ENCODE peak calls at places on chromosomes 2 and 18, in five cellular contexts. X, N, H, G and I are unnamed samples.

GRCh38 chr2:43509886-43510285 is 86.0 kb downstream of the THADA start:
- DNase-seq in X (no peak), N (no peak), H (no peak), G (no peak), I (no peak)

GRCh38 chr2:20429528-20429927 is 17.3 kb upstream of the RHOB start:
- DNase-seq in X (no peak), N (peak; percentile 70), H (peak; percentile 61), G (no peak), I (no peak)

GRCh38 chr2:233974530-233975071 is 57.4 kb downstream of the TRPM8 start:
- DNase-seq in X (no peak), N (no peak), H (no peak), G (peak; percentile 32), I (no peak)

GRCh38 chr2:10028988-10029874 is 14.1 kb upstream of the KLF11 start:
- DNase-seq in X (peak; percentile 82), N (peak; percentile 77), H (peak; percentile 83), G (no peak), I (no peak)

GRCh38 chr2:85924522-85924921 is 35.7 kb upstream of the ST3GAL5 start:
- DNase-seq in X (peak; percentile 85), N (peak; percentile 55), H (peak; percentile 34), G (no peak), I (no peak)

GRCh38 chr2:8389373-8390108 is 292.3 kb upstream of the ID2 start:
- DNase-seq in X (no peak), N (no peak), H (no peak), G (no peak), I (no peak)

GRCh38 chr18:28863396-28863795 is 686.5 kb upstream of the CDH2 start:
- DNase-seq in X (no peak), N (no peak), H (no peak), G (no peak), I (no peak)

GRCh38 chr2:218985325-218986091 is 524 bp upstream of the FEV start:
- DNase-seq in X (peak; percentile 40), N (no peak), H (no peak), G (peak; percentile 90), I (no peak)

GRCh38 chr2:98445708-98446577 is 1.3 kb downstream of the INPP4A start:
- DNase-seq in X (no peak), N (no peak), H (no peak), G (peak; percentile 42), I (no peak)

GRCh38 chr2:40244251-40245010 is 207.5 kb downstream of the SLC8A1 start:
- DNase-seq in X (peak; percentile 77), N (peak; percentile 72), H (peak; percentile 49), G (peak; percentile 42), I (no peak)

GRCh38 chr2:11753886-11754704 is 7.7 kb downstream of the LPIN1 start:
- DNase-seq in X (no peak), N (peak; percentile 82), H (no peak), G (peak; percentile 77), I (no peak)

GRCh38 chr18:5972298-5972697 is 77.0 kb upstream of the TMEM200C start:
- DNase-seq in X (no peak), N (no peak), H (no peak), G (no peak), I (no peak)

GRCh38 chr2:179550214-179550613 is 285.6 kb upstream of the SESTD1 start:
- DNase-seq in X (no peak), N (no peak), H (no peak), G (no peak), I (no peak)

GRCh38 chr2:9738718-9739496 is 104.4 kb upstream of the TAF1B start:
- DNase-seq in X (no peak), N (peak; percentile 67), H (no peak), G (no peak), I (no peak)

GRCh38 chr2:135055182-135055786 is 3.2 kb downstream of the RAB3GAP1 start:
- DNase-seq in X (no peak), N (no peak), H (peak; percentile 55), G (no peak), I (no peak)

GRCh38 chr2:182949052-182949451 is 82.6 kb upstream of the FRZB start:
- DNase-seq in X (no peak), N (no peak), H (no peak), G (no peak), I (no peak)

GRCh38 chr2:19819097-19820065 is 82.4 kb downstream of the TTC32 start:
- DNase-seq in X (no peak), N (no peak), H (no peak), G (no peak), I (no peak)

GRCh38 chr18:58583569-58583968 is 45.3 kb downstream of the ALPK2 start:
- DNase-seq in X (no peak), N (no peak), H (no peak), G (no peak), I (no peak)

GRCh38 chr2:38267270-38267925 is 109.7 kb downstream of the ATL2 start:
- DNase-seq in X (no peak), N (no peak), H (no peak), G (no peak), I (no peak)

GRCh38 chr2:225479386-225479785 is 79.9 kb downstream of the NYAP2 start:
- DNase-seq in X (no peak), N (no peak), H (no peak), G (no peak), I (no peak)

GRCh38 chr2:168843253-168843652 is 40.8 kb downstream of the NOSTRIN start:
- DNase-seq in X (no peak), N (no peak), H (no peak), G (no peak), I (no peak)

GRCh38 chr2:225164406-225165048 is 122.3 kb upstream of the DOCK10 start:
- DNase-seq in X (no peak), N (no peak), H (no peak), G (no peak), I (no peak)

GRCh38 chr2:28582595-28582994 is 86.7 kb downstream of the PLB1 start:
- DNase-seq in X (peak; percentile 54), N (no peak), H (no peak), G (no peak), I (no peak)

GRCh38 chr2:15557947-15558346 is 3.2 kb downstream of the NBAS start:
- DNase-seq in X (no peak), N (no peak), H (no peak), G (no peak), I (no peak)

GRCh38 chr18:62187543-62188378 is 706 bp downstream of the RELCH start:
- DNase-seq in X (no peak), N (peak; percentile 48), H (peak; percentile 43), G (no peak), I (no peak)

GRCh38 chr2:133566967-133567645 is 1.2 kb downstream of the NCKAP5 start:
- DNase-seq in X (peak; percentile 68), N (peak; percentile 80), H (peak; percentile 39), G (no peak), I (no peak)

GRCh38 chr2:133457862-133458261 is 110.4 kb downstream of the NCKAP5 start:
- DNase-seq in X (no peak), N (no peak), H (no peak), G (no peak), I (no peak)

GRCh38 chr2:61634512-61634911 is 96.4 kb upstream of the XPO1 start:
- DNase-seq in X (no peak), N (peak; percentile 25), H (no peak), G (no peak), I (no peak)

GRCh38 chr2:61636686-61637085 is 98.5 kb upstream of the XPO1 start:
- DNase-seq in X (no peak), N (no peak), H (no peak), G (no peak), I (no peak)

GRCh38 chr2:61632276-61633169 is 94.4 kb upstream of the XPO1 start:
- DNase-seq in X (no peak), N (peak; percentile 41), H (no peak), G (no peak), I (no peak)

GRCh38 chr2:61631321-61631720 is 93.2 kb upstream of the XPO1 start:
- DNase-seq in X (no peak), N (no peak), H (no peak), G (no peak), I (no peak)

DNA sequence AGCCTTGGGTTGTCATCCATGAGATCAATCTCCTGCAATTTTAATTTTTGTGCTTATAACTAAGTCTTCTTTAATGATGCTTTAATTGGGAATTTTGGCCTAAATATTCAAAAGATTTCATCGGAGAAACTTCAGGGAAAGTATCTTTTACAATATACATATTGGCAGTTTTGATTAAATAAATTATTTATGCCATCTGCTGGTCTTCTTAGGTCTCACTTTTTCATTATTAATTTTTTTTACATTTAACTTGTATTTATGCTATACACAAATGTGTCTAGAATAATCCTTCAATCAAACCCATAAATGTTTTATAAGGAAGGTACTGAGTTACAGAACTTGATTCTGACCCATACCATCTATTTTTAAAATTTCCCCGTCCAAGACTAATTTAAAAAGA is 95.1 kb upstream of the XPO1 start:
- DNase-seq in X (no peak), N (no peak), H (no peak), G (no peak), I (no peak)
- TF ChIP-seq CTCF in X (no peak), N (no peak), H (no peak), G (peak; percentile 58), I (no peak)

GRCh38 chr18:76307293-76307690 is 187.8 kb downstream of the ZNF516 start:
- DNase-seq in X (no peak), N (no peak), H (no peak), G (no peak), I (no peak)

GRCh38 chr18:76306685-76307292 is 188.3 kb downstream of the ZNF516 start:
- DNase-seq in X (no peak), N (no peak), H (no peak), G (no peak), I (no peak)
- TF ChIP-seq CTCF in X (no peak), N (no peak), H (no peak), G (no peak), I (peak; percentile 20)

GRCh38 chr18:64410685-64411084 is 261.8 kb upstream of the LINC00305 start:
- DNase-seq in X (no peak), N (no peak), H (no peak), G (no peak), I (no peak)

GRCh38 chr18:64405161-64405560 is 256.3 kb upstream of the LINC00305 start:
- DNase-seq in X (no peak), N (no peak), H (no peak), G (no peak), I (no peak)

GRCh38 chr18:64407606-64408005 is 258.7 kb upstream of the LINC00305 start:
- DNase-seq in X (no peak), N (no peak), H (no peak), G (no peak), I (no peak)

GRCh38 chr18:64403784-64404498 is 255.1 kb upstream of the LINC00305 start:
- DNase-seq in X (no peak), N (no peak), H (no peak), G (no peak), I (no peak)

GRCh38 chr18:64409511-64409910 is 260.6 kb upstream of the LINC00305 start:
- DNase-seq in X (no peak), N (no peak), H (no peak), G (no peak), I (no peak)
- TF ChIP-seq CTCF in X (no peak), N (peak; percentile 28), H (peak; percentile 14), G (peak; percentile 26), I (peak; percentile 70)

DNA sequence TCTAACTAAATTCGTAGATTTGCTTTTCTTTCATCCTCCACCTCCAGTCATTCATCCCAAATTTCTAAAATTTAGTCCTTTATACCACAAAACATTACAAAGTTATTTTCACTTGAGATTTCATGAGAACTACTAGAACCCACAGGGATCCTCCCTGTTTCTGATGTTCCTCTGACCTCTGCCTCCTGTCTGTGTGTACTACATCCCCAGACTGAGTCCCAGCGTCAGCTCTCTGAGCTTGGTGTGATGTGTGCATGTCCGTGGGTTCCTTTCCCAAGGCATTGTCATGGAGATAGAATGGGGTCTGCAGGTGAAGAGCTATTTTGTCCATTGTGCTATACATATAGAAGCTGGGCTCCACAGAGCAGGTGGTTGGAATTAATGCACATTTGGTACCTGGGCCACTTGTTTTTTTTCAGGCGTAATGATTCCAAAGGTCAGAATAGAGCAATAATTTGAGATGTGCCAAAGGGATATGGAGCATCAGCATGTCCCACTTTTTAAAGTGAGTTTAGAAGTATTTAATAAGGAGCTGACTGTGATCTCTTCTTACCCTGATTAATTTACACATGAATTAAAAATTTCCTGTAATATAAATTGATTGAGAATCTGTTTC is 151.2 kb upstream of the BOD1L2 start:
- DNase-seq in X (no peak), N (no peak), H (no peak), G (peak; percentile 17), I (no peak)
- TF ChIP-seq CTCF in X (no peak), N (no peak), H (no peak), G (peak; percentile 12), I (peak; percentile 29)